ENCODE peak calls at places on chromosomes 4 and X, in four cellular contexts. V, U, I and X are unnamed samples.

GRCh38 chr4:155667538-155668511 is 1.2 kb downstream of the GUCY1A1 start:
- DNase-seq in U (peak), I (no peak), V (no peak), X (peak)

GRCh38 chr4:139509727-139510410 is 46.1 kb downstream of the SETD7 start:
- DNase-seq in V (peak), I (no peak), U (peak), X (no peak)

GRCh38 chr4:19575959-19576358 is 675.7 kb upstream of the SLIT2 start:
- DNase-seq in V (no peak), I (no peak), U (no peak), X (no peak)

GRCh38 chr4:82491251-82491960 is 61.0 kb downstream of the ENOPH1 start:
- DNase-seq in U (no peak), V (no peak), I (no peak), X (no peak)

GRCh38 chr4:112975567-112976355 is 73.7 kb upstream of the ANK2 start:
- DNase-seq in V (no peak), U (no peak), I (no peak), X (no peak)

GRCh38 chr4:20391912-20392311 is 140.2 kb downstream of the SLIT2 start:
- DNase-seq in U (no peak), I (no peak), V (no peak), X (no peak)

GRCh38 chrX:50941638-50942037 is 31.1 kb downstream of the BMP15 start:
- DNase-seq in V (no peak), U (peak), I (no peak), X (peak)

GRCh38 chr4:6591781-6592180 is 16.8 kb downstream of the MAN2B2 start:
- DNase-seq in V (no peak), I (no peak), U (no peak), X (no peak)

GRCh38 chrX:153974726-153975286 is 2.3 kb downstream of the TMEM187 start:
- DNase-seq in I (no peak), V (peak), U (no peak), X (no peak)

GRCh38 chrX:153971632-153972367 is at the start of gene HCFC1:
- DNase-seq in I (peak), V (peak), U (peak), X (peak)

GRCh38 chrX:153972368-153973126 is at the start of gene TMEM187:
- DNase-seq in V (peak), I (peak), U (peak), X (peak)

GRCh38 chrX:153973127-153974002 is 811 bp downstream of the TMEM187 start:
- DNase-seq in V (peak), I (no peak), U (no peak), X (no peak)

GRCh38 chrX:153974003-153974725 is 1.6 kb downstream of the TMEM187 start:
- DNase-seq in I (no peak), V (no peak), U (no peak), X (no peak)
- TF ChIP-seq FOXJ3 in I (no peak), V (no peak), U (no peak), X (no peak)

GRCh38 chr4:88006956-88007303 is 505 bp upstream of the PKD2 start:
- DNase-seq in V (no peak), I (no peak), U (peak), X (no peak)
- TF ChIP-seq FOXJ3 in V (no peak), I (no peak), U (no peak), X (no peak)

DNA sequence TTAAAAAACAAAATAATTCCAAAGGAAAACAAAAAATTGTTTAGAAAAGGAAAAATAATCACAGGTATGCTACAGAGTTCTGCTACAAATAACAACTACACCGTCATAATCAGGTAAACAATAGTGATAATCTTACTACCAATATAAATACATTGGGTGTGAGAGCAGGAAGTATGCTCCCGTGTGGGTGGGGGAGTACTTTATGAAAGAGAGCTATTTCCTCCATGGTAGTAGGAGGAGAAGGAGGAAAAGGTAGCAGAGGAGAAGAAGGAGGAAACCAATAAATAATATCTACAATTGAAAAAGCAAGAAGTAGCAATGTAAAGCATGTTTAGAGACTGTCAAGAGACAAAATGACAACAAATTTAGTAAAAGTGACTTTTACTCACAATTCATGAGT is 35.1 kb downstream of the TEC start:
- DNase-seq in V (no peak), I (no peak), U (no peak), X (no peak)
- TF ChIP-seq FOXJ3 in V (no peak), I (no peak), U (no peak), X (no peak)

GRCh38 chr4:99629962-99630554 is 27.6 kb downstream of the C4orf54 start:
- DNase-seq in V (no peak), I (no peak), U (no peak), X (no peak)
- TF ChIP-seq FOXJ3 in V (no peak), I (no peak), U (no peak), X (no peak)